ENCODE peak calls at places on chromosomes 12 and 14, in five cellular contexts. A, P, N, K and G are unnamed samples.

GRCh38 chr14:105591052-105591451 is 64.7 kb downstream of the TMEM121 start:
- DNase-seq in N (no peak), K (no peak), A (no peak), P (no peak), G (no peak)

GRCh38 chr12:29041621-29042020 is 107.5 kb upstream of the FAR2 start:
- DNase-seq in K (no peak), P (peak), A (no peak), N (peak), G (no peak)

GRCh38 chr14:95234426-95234825 is 77.1 kb upstream of the DICER1 start:
- DNase-seq in N (no peak), A (no peak), K (no peak), P (no peak), G (no peak)

GRCh38 chr12:75529826-75530225 is 18.4 kb upstream of the KRR1 start:
- DNase-seq in P (no peak), K (no peak), A (no peak), N (no peak), G (no peak)

GRCh38 chr12:88552672-88553079 is 27.6 kb downstream of the KITLG start:
- DNase-seq in N (peak), A (no peak), P (no peak), K (no peak), G (no peak)

GRCh38 chr12:38664661-38665269 is 240.6 kb downstream of the CPNE8 start:
- DNase-seq in A (no peak), K (peak), N (no peak), P (no peak), G (peak)

GRCh38 chr14:69873877-69874780 is 5.1 kb upstream of the SMOC1 start:
- DNase-seq in P (no peak), A (no peak), N (peak), K (no peak), G (no peak)

GRCh38 chr14:57085801-57086200 is 182.9 kb downstream of the EXOC5 start:
- DNase-seq in K (no peak), P (no peak), N (no peak), A (no peak), G (no peak)

DNA sequence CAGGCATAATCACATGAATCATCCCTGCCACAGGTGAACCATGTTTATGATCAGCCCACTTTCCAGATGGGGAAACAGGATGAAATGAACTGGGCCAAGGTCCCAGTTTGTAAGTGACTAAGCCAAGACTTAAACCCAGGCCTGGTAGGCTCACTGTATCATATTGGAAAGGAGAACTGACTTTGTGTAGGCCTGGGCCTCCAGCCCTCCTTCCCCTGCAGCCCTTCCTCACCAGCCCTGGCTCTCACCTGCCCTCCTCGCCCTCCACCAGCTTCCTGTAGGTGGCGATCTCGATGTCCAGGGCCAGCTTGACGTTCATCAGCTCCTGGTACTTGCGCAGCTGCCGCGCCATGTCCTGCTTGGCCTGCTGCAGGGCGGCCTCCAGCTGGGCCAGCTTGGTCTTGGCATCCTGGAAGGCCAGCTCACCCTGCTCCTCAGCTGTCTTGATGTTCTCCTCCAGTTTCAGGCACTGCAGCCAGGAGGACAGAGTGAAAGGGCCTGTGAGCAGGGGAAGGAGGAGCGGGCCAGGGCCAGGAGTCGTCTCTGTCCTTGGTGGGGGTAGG is 19.8 kb downstream of the KRT80 start:
- DNase-seq in A (no peak), N (no peak), K (peak), P (no peak), G (no peak)
- TF ChIP-seq CTCF in A (peak), N (peak), K (peak), P (peak), G (peak)

GRCh38 chr14:102088012-102088792 is 1.4 kb upstream of the HSP90AA1 start:
- DNase-seq in N (no peak), A (peak), K (peak), P (no peak), G (peak)

GRCh38 chr14:102087762-102088011 is 843 bp upstream of the HSP90AA1 start:
- DNase-seq in A (no peak), P (no peak), N (no peak), K (no peak), G (no peak)

GRCh38 chr14:102086346-102086971 is 385 bp downstream of the HSP90AA1 start:
- DNase-seq in N (no peak), A (peak), P (no peak), K (no peak), G (peak)

GRCh38 chr14:102085503-102085902 is 1.3 kb downstream of the HSP90AA1 start:
- DNase-seq in K (no peak), P (no peak), A (no peak), N (no peak), G (no peak)

DNA sequence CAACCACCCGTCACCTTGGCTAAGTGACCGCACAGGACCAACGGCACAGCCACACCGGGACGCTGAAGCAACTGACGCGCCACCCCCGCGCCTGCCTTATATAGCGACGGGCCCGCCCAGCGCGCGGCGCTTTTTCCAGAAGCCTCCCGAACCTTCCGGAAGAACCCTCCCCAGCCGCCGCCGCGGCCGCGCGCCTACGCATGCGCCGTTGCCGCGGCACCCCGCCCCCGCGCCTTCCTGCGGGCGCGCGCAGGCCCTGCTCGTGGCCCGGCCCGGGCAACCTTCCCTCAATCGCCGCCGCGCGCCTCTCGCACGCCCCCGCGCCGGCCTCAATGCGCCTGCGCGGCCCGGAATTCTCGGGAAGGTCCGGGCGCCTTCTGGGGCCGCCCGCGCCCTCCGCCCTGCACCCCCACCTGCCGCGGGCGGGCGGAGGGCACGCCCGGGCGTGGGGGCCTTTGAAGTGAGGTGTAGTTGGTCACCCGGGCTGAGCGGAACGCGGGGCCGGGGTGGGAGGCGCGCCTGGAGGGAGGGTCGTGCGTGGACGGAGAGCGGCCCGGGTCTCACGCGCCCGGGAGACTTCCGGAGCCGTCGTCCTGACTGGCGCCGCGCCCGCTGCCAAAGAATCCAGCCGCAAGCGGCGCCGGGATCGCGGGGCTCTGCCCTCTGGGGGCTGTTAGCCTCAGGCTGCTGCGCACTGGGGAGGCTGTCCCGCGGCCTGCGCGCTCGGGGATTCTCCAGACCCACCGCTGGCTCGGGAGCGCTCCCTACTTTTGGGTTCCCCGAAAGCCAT is at the start of gene HSP90AA1:
- DNase-seq in K (peak), N (no peak), P (peak), A (peak), G (peak)
- TF ChIP-seq CTCF in K (no peak), N (peak), P (peak), A (peak), G (no peak)

GRCh38 chr12:84619053-84619452 is 293.5 kb downstream of the SLC6A15 start:
- DNase-seq in K (no peak), A (no peak), N (no peak), P (no peak), G (no peak)
- TF ChIP-seq CTCF in K (peak), A (peak), N (no peak), P (peak), G (no peak)

GRCh38 chr12:51188359-51189051 is 15.6 kb upstream of the TFCP2 start:
- DNase-seq in P (no peak), N (no peak), A (peak), K (no peak), G (peak)
- TF ChIP-seq CTCF in P (no peak), N (no peak), A (no peak), K (no peak), G (no peak)

GRCh38 chr14:54267172-54267571 is 129.6 kb upstream of the CDKN3 start:
- DNase-seq in N (no peak), P (no peak), K (no peak), A (peak), G (peak)
- TF ChIP-seq CTCF in N (no peak), P (no peak), K (no peak), A (no peak), G (no peak)

GRCh38 chr14:85466678-85467077 is 63.3 kb upstream of the FLRT2 start:
- DNase-seq in P (no peak), N (no peak), A (no peak), K (no peak), G (no peak)

GRCh38 chr14:85468815-85469214 is 61.1 kb upstream of the FLRT2 start:
- DNase-seq in A (no peak), K (no peak), P (no peak), N (no peak), G (no peak)

GRCh38 chr14:85461432-85462133 is 68.4 kb upstream of the FLRT2 start:
- DNase-seq in N (no peak), K (no peak), A (no peak), P (no peak), G (no peak)

GRCh38 chr14:85463512-85463911 is 66.4 kb upstream of the FLRT2 start:
- DNase-seq in A (no peak), K (no peak), N (no peak), P (no peak), G (no peak)

GRCh38 chr14:85464135-85464534 is 65.8 kb upstream of the FLRT2 start:
- DNase-seq in A (no peak), P (no peak), K (no peak), N (no peak), G (no peak)
- TF ChIP-seq CTCF in A (no peak), P (no peak), K (no peak), N (no peak), G (no peak)

DNA sequence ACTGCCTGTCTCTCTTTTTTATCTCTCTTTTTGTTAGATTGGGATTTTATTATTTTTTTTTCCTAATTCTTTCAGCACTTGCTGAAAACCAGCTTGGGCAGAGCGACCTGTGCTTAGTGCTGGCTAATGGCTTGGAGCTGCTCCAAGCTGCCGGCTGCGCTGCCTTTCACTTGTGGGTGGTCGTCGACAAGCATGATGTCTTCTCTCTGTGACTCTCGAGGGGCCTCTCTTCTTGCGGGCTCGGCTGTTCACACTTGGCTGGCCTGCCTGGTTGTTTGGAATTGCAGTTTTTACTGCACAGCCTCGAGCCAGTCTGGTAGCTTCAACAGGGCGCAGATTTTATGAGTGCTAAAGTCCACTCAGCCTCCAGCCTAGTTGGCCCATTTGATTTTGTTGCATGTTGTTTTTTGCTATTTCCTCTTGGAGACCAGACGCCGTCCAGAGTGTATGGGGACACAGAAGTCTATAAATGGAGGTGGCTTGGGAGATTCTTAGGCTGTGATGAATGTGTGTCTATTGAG is 18.6 kb downstream of the TPCN1 start:
- DNase-seq in N (no peak), A (no peak), P (no peak), K (no peak), G (no peak)
- TF ChIP-seq CTCF in N (no peak), A (no peak), P (no peak), K (no peak), G (no peak)

DNA sequence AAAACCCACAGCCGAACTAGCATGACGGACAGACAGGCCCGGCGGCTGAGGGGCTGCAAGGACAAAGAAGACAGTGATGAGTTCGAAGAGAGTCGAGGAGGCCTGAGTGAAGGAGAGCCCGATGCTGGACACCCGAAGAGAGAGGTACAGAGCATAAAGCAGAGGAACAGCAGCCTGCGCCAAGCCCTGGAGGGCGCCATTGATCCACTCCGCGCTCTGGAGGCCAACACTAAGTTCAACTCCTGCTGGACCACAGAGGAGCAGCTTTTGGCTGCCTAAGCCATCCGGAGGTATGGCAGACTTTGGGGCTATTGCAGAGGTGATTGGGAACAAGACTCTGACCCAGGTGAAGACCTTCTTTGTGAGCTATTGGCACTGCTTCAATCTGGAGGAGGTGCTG is 7.8 kb upstream of the PLXNC1 start:
- DNase-seq in A (peak), P (no peak), K (peak), N (no peak), G (peak)
- TF ChIP-seq CTCF in A (peak), P (peak), K (no peak), N (peak), G (peak)

GRCh38 chr12:101116911-101117310 is 93.1 kb downstream of the SLC5A8 start:
- DNase-seq in A (no peak), K (no peak), P (no peak), N (no peak), G (no peak)

GRCh38 chr12:101115326-101115725 is 94.7 kb downstream of the SLC5A8 start:
- DNase-seq in N (no peak), K (no peak), A (no peak), P (no peak), G (no peak)

DNA sequence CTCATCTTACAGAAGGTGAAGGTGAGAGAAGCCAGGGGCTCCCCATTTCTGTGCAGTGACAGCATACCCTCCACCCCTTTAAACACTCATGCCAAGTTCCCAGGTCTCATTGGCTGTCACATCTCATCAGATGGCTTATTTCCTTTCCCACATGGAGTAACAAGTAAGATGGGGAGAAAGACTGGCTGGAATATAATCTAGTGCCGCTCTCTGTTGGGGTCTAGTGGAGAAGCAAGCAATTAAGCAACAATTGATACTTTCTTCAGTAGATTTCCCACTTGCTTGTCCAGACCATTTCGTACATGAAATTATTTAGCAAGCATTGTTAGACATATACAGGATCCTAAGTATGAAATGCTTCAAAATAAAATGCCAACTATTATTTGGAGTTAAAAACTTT is 92.2 kb downstream of the SLC5A8 start:
- DNase-seq in P (no peak), K (no peak), N (no peak), A (no peak), G (no peak)
- TF ChIP-seq CTCF in P (no peak), K (no peak), N (no peak), A (no peak), G (no peak)